ENCODE peak calls at places on chromosome 19, in five cellular contexts. One of them, this sample, is unnamed.

GRCh38 chr19:58181902-58182576 is 822 bp upstream of the ZNF274 start:
- DNase-seq in fibroblast of pulmonary artery: peak
- DNase-seq in omental fat pad: no peak
- DNase-seq in kidney tubule cell: peak
- DNase-seq in Right ventricle myocardium superior: peak
- DNase-seq in this sample: peak

GRCh38 chr19:18481505-18482222 is 40.2 kb downstream of the ELL start:
- DNase-seq in fibroblast of pulmonary artery: no peak
- DNase-seq in omental fat pad: no peak
- DNase-seq in kidney tubule cell: no peak
- DNase-seq in Right ventricle myocardium superior: peak
- DNase-seq in this sample: no peak

GRCh38 chr19:29771708-29772415 is 39.9 kb upstream of the CCNE1 start:
- DNase-seq in fibroblast of pulmonary artery: peak
- DNase-seq in omental fat pad: no peak
- DNase-seq in kidney tubule cell: peak
- DNase-seq in Right ventricle myocardium superior: peak
- DNase-seq in this sample: peak

GRCh38 chr19:41769608-41770007 is 14.3 kb downstream of the CEACAM6 start:
- DNase-seq in fibroblast of pulmonary artery: no peak
- DNase-seq in omental fat pad: no peak
- DNase-seq in kidney tubule cell: no peak
- DNase-seq in Right ventricle myocardium superior: no peak
- DNase-seq in this sample: no peak

GRCh38 chr19:55452381-55453325 is 8.8 kb downstream of the ISOC2 start:
- DNase-seq in fibroblast of pulmonary artery: peak
- DNase-seq in omental fat pad: no peak
- DNase-seq in kidney tubule cell: peak
- DNase-seq in Right ventricle myocardium superior: peak
- DNase-seq in this sample: peak

GRCh38 chr19:4707322-4707721 is 16.3 kb downstream of the DPP9 start:
- DNase-seq in fibroblast of pulmonary artery: no peak
- DNase-seq in omental fat pad: no peak
- DNase-seq in kidney tubule cell: no peak
- DNase-seq in Right ventricle myocardium superior: no peak
- DNase-seq in this sample: no peak

GRCh38 chr19:12867120-12868099 is 13.8 kb downstream of the DNASE2 start:
- DNase-seq in fibroblast of pulmonary artery: peak
- DNase-seq in omental fat pad: no peak
- DNase-seq in kidney tubule cell: peak
- DNase-seq in Right ventricle myocardium superior: peak
- DNase-seq in this sample: peak

GRCh38 chr19:17686592-17687042 is 1.5 kb downstream of the UNC13A start:
- DNase-seq in fibroblast of pulmonary artery: peak
- DNase-seq in omental fat pad: no peak
- DNase-seq in kidney tubule cell: no peak
- DNase-seq in Right ventricle myocardium superior: peak
- DNase-seq in this sample: peak

GRCh38 chr19:44202470-44202869 is 9.9 kb upstream of the ZNF227 start:
- DNase-seq in fibroblast of pulmonary artery: peak
- DNase-seq in omental fat pad: no peak
- DNase-seq in kidney tubule cell: no peak
- DNase-seq in Right ventricle myocardium superior: no peak
- DNase-seq in this sample: peak

GRCh38 chr19:38073806-38074685 is 150.0 kb downstream of the DPF1 start:
- DNase-seq in fibroblast of pulmonary artery: no peak
- DNase-seq in omental fat pad: no peak
- DNase-seq in kidney tubule cell: no peak
- DNase-seq in Right ventricle myocardium superior: no peak
- DNase-seq in this sample: peak

GRCh38 chr19:9014809-9015208 is 4.6 kb upstream of the MUC16 start:
- DNase-seq in fibroblast of pulmonary artery: no peak
- DNase-seq in omental fat pad: no peak
- DNase-seq in kidney tubule cell: no peak
- DNase-seq in Right ventricle myocardium superior: no peak
- DNase-seq in this sample: no peak

GRCh38 chr19:44260343-44260681 is 626 bp downstream of the ZNF233 start:
- DNase-seq in fibroblast of pulmonary artery: no peak
- DNase-seq in omental fat pad: no peak
- DNase-seq in kidney tubule cell: no peak
- DNase-seq in Right ventricle myocardium superior: no peak
- DNase-seq in this sample: no peak

GRCh38 chr19:45578861-45579260 is 5.7 kb downstream of the OPA3 start:
- DNase-seq in fibroblast of pulmonary artery: no peak
- DNase-seq in omental fat pad: no peak
- DNase-seq in kidney tubule cell: peak
- DNase-seq in Right ventricle myocardium superior: no peak
- DNase-seq in this sample: no peak

GRCh38 chr19:2702170-2703076 is at the start of gene GNG7:
- DNase-seq in fibroblast of pulmonary artery: peak
- DNase-seq in omental fat pad: peak
- DNase-seq in kidney tubule cell: peak
- DNase-seq in Right ventricle myocardium superior: peak
- DNase-seq in this sample: peak

GRCh38 chr19:41774515-41774980 is 19.2 kb downstream of the CEACAM6 start:
- DNase-seq in fibroblast of pulmonary artery: no peak
- DNase-seq in omental fat pad: no peak
- DNase-seq in kidney tubule cell: peak
- DNase-seq in Right ventricle myocardium superior: no peak
- DNase-seq in this sample: no peak

GRCh38 chr19:40744554-40745401 is 5.5 kb downstream of the ACTMAP start:
- DNase-seq in fibroblast of pulmonary artery: no peak
- DNase-seq in omental fat pad: no peak
- DNase-seq in kidney tubule cell: no peak
- DNase-seq in Right ventricle myocardium superior: peak
- DNase-seq in this sample: peak

GRCh38 chr19:3818918-3819317 is 32.7 kb upstream of the MATK start:
- DNase-seq in fibroblast of pulmonary artery: no peak
- DNase-seq in omental fat pad: no peak
- DNase-seq in kidney tubule cell: no peak
- DNase-seq in Right ventricle myocardium superior: no peak
- DNase-seq in this sample: no peak

GRCh38 chr19:29376855-29377354 is 148.9 kb upstream of the VSTM2B start:
- DNase-seq in fibroblast of pulmonary artery: no peak
- DNase-seq in omental fat pad: no peak
- DNase-seq in kidney tubule cell: no peak
- DNase-seq in Right ventricle myocardium superior: no peak
- DNase-seq in this sample: no peak

GRCh38 chr19:2415281-2415972 is 12.0 kb downstream of the TIMM13 start:
- DNase-seq in fibroblast of pulmonary artery: no peak
- DNase-seq in omental fat pad: no peak
- DNase-seq in kidney tubule cell: no peak
- DNase-seq in Right ventricle myocardium superior: no peak
- DNase-seq in this sample: no peak

GRCh38 chr19:619286-620002 is 13.9 kb downstream of the POLRMT start:
- DNase-seq in fibroblast of pulmonary artery: no peak
- DNase-seq in omental fat pad: no peak
- DNase-seq in kidney tubule cell: no peak
- DNase-seq in Right ventricle myocardium superior: no peak
- DNase-seq in this sample: no peak

GRCh38 chr19:814108-815078 is 7.4 kb downstream of the PLPPR3 start:
- DNase-seq in fibroblast of pulmonary artery: no peak
- DNase-seq in omental fat pad: no peak
- DNase-seq in kidney tubule cell: no peak
- DNase-seq in Right ventricle myocardium superior: no peak
- DNase-seq in this sample: no peak

GRCh38 chr19:9323557-9323918 is 441 bp upstream of the ZNF559 start:
- DNase-seq in fibroblast of pulmonary artery: peak
- DNase-seq in omental fat pad: no peak
- DNase-seq in kidney tubule cell: peak
- DNase-seq in Right ventricle myocardium superior: peak
- DNase-seq in this sample: peak

GRCh38 chr19:23762884-23763711 is 4.4 kb upstream of the ZNF681 start:
- DNase-seq in fibroblast of pulmonary artery: peak
- DNase-seq in omental fat pad: peak
- DNase-seq in kidney tubule cell: peak
- DNase-seq in Right ventricle myocardium superior: peak
- DNase-seq in this sample: peak

GRCh38 chr19:14375582-14376291 is 5.5 kb upstream of the ADGRE5 start:
- DNase-seq in fibroblast of pulmonary artery: peak
- DNase-seq in omental fat pad: no peak
- DNase-seq in kidney tubule cell: no peak
- DNase-seq in Right ventricle myocardium superior: peak
- DNase-seq in this sample: no peak

This sample was measured in choroid plexus epithelial cell.